ENCODE peak calls at places on chromosomes 4 and X, in eight cellular contexts. One of them, this sample, is unnamed.

GRCh38 chr4:8101213-8101781 is 57.3 kb downstream of the ABLIM2 start:
- DNase-seq in CD8-positive, alpha-beta T cell: no peak
- DNase-seq in thyroid gland: no peak
- DNase-seq in IMR-90: no peak
- DNase-seq in lung: peak; percentile 66
- DNase-seq in GM23338: no peak
- DNase-seq in activated CD8-positive, alpha-beta T cell treated with anti-CD3 and anti-CD28 coated beads for 36 hours: no peak
- DNase-seq in tibial nerve: peak; percentile 84
- DNase-seq in this sample: no peak

GRCh38 chrX:17590892-17591740 is 146.2 kb upstream of the SCML1 start:
- DNase-seq in GM23338: peak; percentile 68
- DNase-seq in activated CD8-positive, alpha-beta T cell treated with anti-CD3 and anti-CD28 coated beads for 36 hours: peak; percentile 56
- DNase-seq in IMR-90: peak; percentile 80
- DNase-seq in tibial nerve: peak; percentile 54
- DNase-seq in lung: peak; percentile 47
- DNase-seq in thyroid gland: peak; percentile 66
- DNase-seq in CD8-positive, alpha-beta T cell: peak; percentile 10
- DNase-seq in this sample: no peak

GRCh38 chrX:110081740-110082139 is 78.8 kb downstream of the TMEM164 start:
- DNase-seq in lung: no peak
- DNase-seq in CD8-positive, alpha-beta T cell: no peak
- DNase-seq in thyroid gland: no peak
- DNase-seq in tibial nerve: no peak
- DNase-seq in GM23338: no peak
- DNase-seq in activated CD8-positive, alpha-beta T cell treated with anti-CD3 and anti-CD28 coated beads for 36 hours: no peak
- DNase-seq in IMR-90: peak; percentile 28
- DNase-seq in this sample: no peak

GRCh38 chr4:40908702-40909362 is 159.1 kb downstream of the NSUN7 start:
- DNase-seq in CD8-positive, alpha-beta T cell: peak; percentile 56
- DNase-seq in lung: peak; percentile 78
- DNase-seq in IMR-90: peak; percentile 76
- DNase-seq in GM23338: peak; percentile 95
- DNase-seq in thyroid gland: peak; percentile 58
- DNase-seq in tibial nerve: peak; percentile 45
- DNase-seq in activated CD8-positive, alpha-beta T cell treated with anti-CD3 and anti-CD28 coated beads for 36 hours: peak; percentile 82
- DNase-seq in this sample: peak; percentile 59

GRCh38 chr4:125321709-125322362 is 7.1 kb downstream of the FAT4 start:
- DNase-seq in thyroid gland: no peak
- DNase-seq in lung: no peak
- DNase-seq in tibial nerve: no peak
- DNase-seq in GM23338: no peak
- DNase-seq in activated CD8-positive, alpha-beta T cell treated with anti-CD3 and anti-CD28 coated beads for 36 hours: no peak
- DNase-seq in CD8-positive, alpha-beta T cell: no peak
- DNase-seq in IMR-90: peak; percentile 61
- DNase-seq in this sample: no peak

GRCh38 chr4:48223633-48224295 is 45.9 kb downstream of the TEC start:
- DNase-seq in thyroid gland: no peak
- DNase-seq in IMR-90: peak; percentile 11
- DNase-seq in GM23338: no peak
- DNase-seq in activated CD8-positive, alpha-beta T cell treated with anti-CD3 and anti-CD28 coated beads for 36 hours: no peak
- DNase-seq in lung: no peak
- DNase-seq in tibial nerve: no peak
- DNase-seq in CD8-positive, alpha-beta T cell: no peak
- DNase-seq in this sample: no peak

GRCh38 chr4:53132117-53132889 is 233.6 kb downstream of the SCFD2 start:
- DNase-seq in CD8-positive, alpha-beta T cell: no peak
- DNase-seq in thyroid gland: no peak
- DNase-seq in activated CD8-positive, alpha-beta T cell treated with anti-CD3 and anti-CD28 coated beads for 36 hours: peak; percentile 48
- DNase-seq in tibial nerve: no peak
- DNase-seq in IMR-90: no peak
- DNase-seq in lung: no peak
- DNase-seq in GM23338: no peak
- DNase-seq in this sample: no peak

GRCh38 chrX:13180807-13181206 is 136.4 kb upstream of the FAM9C start:
- DNase-seq in tibial nerve: no peak
- DNase-seq in activated CD8-positive, alpha-beta T cell treated with anti-CD3 and anti-CD28 coated beads for 36 hours: no peak
- DNase-seq in lung: no peak
- DNase-seq in thyroid gland: no peak
- DNase-seq in GM23338: no peak
- DNase-seq in CD8-positive, alpha-beta T cell: no peak
- DNase-seq in IMR-90: peak; percentile 49
- DNase-seq in this sample: no peak

GRCh38 chr4:13888112-13888511 is 260.6 kb upstream of the BOD1L1 start:
- DNase-seq in IMR-90: peak; percentile 93
- DNase-seq in lung: no peak
- DNase-seq in GM23338: no peak
- DNase-seq in tibial nerve: no peak
- DNase-seq in CD8-positive, alpha-beta T cell: no peak
- DNase-seq in thyroid gland: no peak
- DNase-seq in activated CD8-positive, alpha-beta T cell treated with anti-CD3 and anti-CD28 coated beads for 36 hours: no peak
- DNase-seq in this sample: no peak

GRCh38 chrX:98357146-98357545 is 1473.4 kb downstream of the RPA4 start:
- DNase-seq in activated CD8-positive, alpha-beta T cell treated with anti-CD3 and anti-CD28 coated beads for 36 hours: no peak
- DNase-seq in thyroid gland: no peak
- DNase-seq in IMR-90: no peak
- DNase-seq in tibial nerve: no peak
- DNase-seq in lung: no peak
- DNase-seq in CD8-positive, alpha-beta T cell: no peak
- DNase-seq in GM23338: no peak
- DNase-seq in this sample: no peak

GRCh38 chr4:153553820-153554173 is 87.6 kb downstream of the TMEM131L start:
- DNase-seq in thyroid gland: no peak
- DNase-seq in GM23338: no peak
- DNase-seq in tibial nerve: no peak
- DNase-seq in activated CD8-positive, alpha-beta T cell treated with anti-CD3 and anti-CD28 coated beads for 36 hours: no peak
- DNase-seq in IMR-90: peak; percentile 19
- DNase-seq in CD8-positive, alpha-beta T cell: no peak
- DNase-seq in lung: no peak
- DNase-seq in this sample: no peak

GRCh38 chrX:85685843-85686242 is 306.4 kb upstream of the POF1B start:
- DNase-seq in activated CD8-positive, alpha-beta T cell treated with anti-CD3 and anti-CD28 coated beads for 36 hours: no peak
- DNase-seq in IMR-90: no peak
- DNase-seq in tibial nerve: no peak
- DNase-seq in CD8-positive, alpha-beta T cell: no peak
- DNase-seq in thyroid gland: no peak
- DNase-seq in lung: no peak
- DNase-seq in GM23338: no peak
- DNase-seq in this sample: no peak

GRCh38 chr4:184653650-184654049 is 4.1 kb downstream of the PRIMPOL start:
- DNase-seq in activated CD8-positive, alpha-beta T cell treated with anti-CD3 and anti-CD28 coated beads for 36 hours: no peak
- DNase-seq in tibial nerve: no peak
- DNase-seq in CD8-positive, alpha-beta T cell: no peak
- DNase-seq in GM23338: peak; percentile 45
- DNase-seq in thyroid gland: no peak
- DNase-seq in lung: no peak
- DNase-seq in IMR-90: peak; percentile 70
- DNase-seq in this sample: no peak

GRCh38 chr4:128727658-128728057 is 81.8 kb upstream of the JADE1 start:
- DNase-seq in tibial nerve: no peak
- DNase-seq in thyroid gland: no peak
- DNase-seq in lung: no peak
- DNase-seq in IMR-90: no peak
- DNase-seq in activated CD8-positive, alpha-beta T cell treated with anti-CD3 and anti-CD28 coated beads for 36 hours: no peak
- DNase-seq in GM23338: no peak
- DNase-seq in CD8-positive, alpha-beta T cell: no peak
- DNase-seq in this sample: no peak

GRCh38 chrX:19195243-19195610 is 73.0 kb upstream of the ADGRG2 start:
- DNase-seq in activated CD8-positive, alpha-beta T cell treated with anti-CD3 and anti-CD28 coated beads for 36 hours: no peak
- DNase-seq in GM23338: no peak
- DNase-seq in thyroid gland: peak; percentile 44
- DNase-seq in IMR-90: no peak
- DNase-seq in lung: no peak
- DNase-seq in CD8-positive, alpha-beta T cell: peak; percentile 11
- DNase-seq in tibial nerve: no peak
- DNase-seq in this sample: no peak
- TF ChIP-seq CTCF in activated CD8-positive, alpha-beta T cell treated with anti-CD3 and anti-CD28 coated beads for 36 hours: no peak
- TF ChIP-seq CTCF in GM23338: no peak
- TF ChIP-seq CTCF in thyroid gland: no peak
- TF ChIP-seq CTCF in IMR-90: no peak
- TF ChIP-seq CTCF in lung: no peak
- TF ChIP-seq CTCF in CD8-positive, alpha-beta T cell: no peak
- TF ChIP-seq CTCF in tibial nerve: no peak
- TF ChIP-seq CTCF in this sample: no peak

DNA sequence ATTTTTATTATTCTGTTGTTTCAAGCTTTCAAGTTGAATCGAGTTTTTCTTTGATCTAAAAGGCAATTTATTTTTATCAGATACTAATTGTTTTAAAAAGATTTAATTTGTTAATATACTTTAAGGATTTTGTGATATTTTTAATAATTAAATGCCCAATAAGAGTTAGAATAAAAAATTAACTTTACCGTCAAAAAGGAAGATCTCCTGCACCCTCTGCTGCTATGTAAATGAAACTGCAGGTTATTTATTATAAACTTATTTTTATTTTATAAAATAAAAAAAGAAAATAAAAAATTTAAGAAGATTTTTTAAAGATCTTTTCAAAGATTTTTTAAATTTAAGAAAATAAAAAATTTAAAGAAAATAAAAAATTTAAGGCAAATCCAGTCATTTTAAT is 166.1 kb downstream of the CCSER1 start:
- DNase-seq in IMR-90: peak; percentile 27
- DNase-seq in GM23338: peak; percentile 25
- DNase-seq in thyroid gland: no peak
- DNase-seq in tibial nerve: no peak
- DNase-seq in activated CD8-positive, alpha-beta T cell treated with anti-CD3 and anti-CD28 coated beads for 36 hours: no peak
- DNase-seq in CD8-positive, alpha-beta T cell: no peak
- DNase-seq in lung: no peak
- DNase-seq in this sample: no peak
- TF ChIP-seq CTCF in IMR-90: peak; percentile 44
- TF ChIP-seq CTCF in GM23338: peak; percentile 58
- TF ChIP-seq CTCF in thyroid gland: no peak
- TF ChIP-seq CTCF in tibial nerve: no peak
- TF ChIP-seq CTCF in activated CD8-positive, alpha-beta T cell treated with anti-CD3 and anti-CD28 coated beads for 36 hours: peak; percentile 30
- TF ChIP-seq CTCF in CD8-positive, alpha-beta T cell: no peak
- TF ChIP-seq CTCF in lung: no peak
- TF ChIP-seq CTCF in this sample: peak; percentile 16

GRCh38 chrX:82677281-82677680 is 830.8 kb upstream of the POU3F4 start:
- DNase-seq in thyroid gland: no peak
- DNase-seq in activated CD8-positive, alpha-beta T cell treated with anti-CD3 and anti-CD28 coated beads for 36 hours: no peak
- DNase-seq in GM23338: no peak
- DNase-seq in lung: no peak
- DNase-seq in IMR-90: no peak
- DNase-seq in CD8-positive, alpha-beta T cell: no peak
- DNase-seq in tibial nerve: no peak
- DNase-seq in this sample: no peak

GRCh38 chrX:82676386-82676785 is 831.7 kb upstream of the POU3F4 start:
- DNase-seq in lung: no peak
- DNase-seq in thyroid gland: no peak
- DNase-seq in tibial nerve: no peak
- DNase-seq in activated CD8-positive, alpha-beta T cell treated with anti-CD3 and anti-CD28 coated beads for 36 hours: no peak
- DNase-seq in CD8-positive, alpha-beta T cell: no peak
- DNase-seq in GM23338: peak; percentile 1
- DNase-seq in IMR-90: no peak
- DNase-seq in this sample: no peak
- TF ChIP-seq CTCF in lung: no peak
- TF ChIP-seq CTCF in thyroid gland: no peak
- TF ChIP-seq CTCF in tibial nerve: no peak
- TF ChIP-seq CTCF in activated CD8-positive, alpha-beta T cell treated with anti-CD3 and anti-CD28 coated beads for 36 hours: no peak
- TF ChIP-seq CTCF in CD8-positive, alpha-beta T cell: no peak
- TF ChIP-seq CTCF in GM23338: peak; percentile 25
- TF ChIP-seq CTCF in IMR-90: peak; percentile 27
- TF ChIP-seq CTCF in this sample: no peak

GRCh38 chr4:11424896-11425295 is 3.8 kb downstream of the HS3ST1 start:
- DNase-seq in thyroid gland: no peak
- DNase-seq in CD8-positive, alpha-beta T cell: no peak
- DNase-seq in lung: no peak
- DNase-seq in IMR-90: no peak
- DNase-seq in GM23338: no peak
- DNase-seq in activated CD8-positive, alpha-beta T cell treated with anti-CD3 and anti-CD28 coated beads for 36 hours: no peak
- DNase-seq in tibial nerve: no peak
- DNase-seq in this sample: no peak
- TF ChIP-seq CTCF in thyroid gland: no peak
- TF ChIP-seq CTCF in CD8-positive, alpha-beta T cell: no peak
- TF ChIP-seq CTCF in lung: no peak
- TF ChIP-seq CTCF in IMR-90: no peak
- TF ChIP-seq CTCF in GM23338: no peak
- TF ChIP-seq CTCF in activated CD8-positive, alpha-beta T cell treated with anti-CD3 and anti-CD28 coated beads for 36 hours: no peak
- TF ChIP-seq CTCF in tibial nerve: no peak
- TF ChIP-seq CTCF in this sample: no peak

GRCh38 chrX:70437921-70438665 is 6.5 kb upstream of the DLG3 start:
- DNase-seq in IMR-90: peak; percentile 14
- DNase-seq in lung: no peak
- DNase-seq in thyroid gland: no peak
- DNase-seq in CD8-positive, alpha-beta T cell: no peak
- DNase-seq in GM23338: no peak
- DNase-seq in activated CD8-positive, alpha-beta T cell treated with anti-CD3 and anti-CD28 coated beads for 36 hours: no peak
- DNase-seq in tibial nerve: no peak
- DNase-seq in this sample: no peak

GRCh38 chrX:70437011-70437410 is 7.6 kb upstream of the DLG3 start:
- DNase-seq in activated CD8-positive, alpha-beta T cell treated with anti-CD3 and anti-CD28 coated beads for 36 hours: no peak
- DNase-seq in tibial nerve: no peak
- DNase-seq in CD8-positive, alpha-beta T cell: no peak
- DNase-seq in GM23338: no peak
- DNase-seq in IMR-90: no peak
- DNase-seq in thyroid gland: no peak
- DNase-seq in lung: no peak
- DNase-seq in this sample: no peak

GRCh38 chrX:70434914-70435586 is 9.6 kb upstream of the DLG3 start:
- DNase-seq in thyroid gland: no peak
- DNase-seq in tibial nerve: no peak
- DNase-seq in activated CD8-positive, alpha-beta T cell treated with anti-CD3 and anti-CD28 coated beads for 36 hours: peak; percentile 43
- DNase-seq in IMR-90: peak; percentile 48
- DNase-seq in lung: no peak
- DNase-seq in CD8-positive, alpha-beta T cell: no peak
- DNase-seq in GM23338: peak; percentile 26
- DNase-seq in this sample: no peak

GRCh38 chrX:70434352-70434866 is 10.2 kb upstream of the DLG3 start:
- DNase-seq in lung: peak; percentile 86
- DNase-seq in tibial nerve: peak; percentile 77
- DNase-seq in GM23338: peak; percentile 90
- DNase-seq in thyroid gland: peak; percentile 87
- DNase-seq in IMR-90: peak; percentile 71
- DNase-seq in CD8-positive, alpha-beta T cell: peak; percentile 57
- DNase-seq in activated CD8-positive, alpha-beta T cell treated with anti-CD3 and anti-CD28 coated beads for 36 hours: peak; percentile 85
- DNase-seq in this sample: no peak

GRCh38 chrX:70436380-70436779 is 8.3 kb upstream of the DLG3 start:
- DNase-seq in tibial nerve: no peak
- DNase-seq in lung: no peak
- DNase-seq in thyroid gland: no peak
- DNase-seq in activated CD8-positive, alpha-beta T cell treated with anti-CD3 and anti-CD28 coated beads for 36 hours: peak; percentile 49
- DNase-seq in IMR-90: no peak
- DNase-seq in CD8-positive, alpha-beta T cell: no peak
- DNase-seq in GM23338: peak; percentile 80
- DNase-seq in this sample: no peak
- TF ChIP-seq CTCF in tibial nerve: no peak
- TF ChIP-seq CTCF in lung: no peak
- TF ChIP-seq CTCF in thyroid gland: no peak
- TF ChIP-seq CTCF in activated CD8-positive, alpha-beta T cell treated with anti-CD3 and anti-CD28 coated beads for 36 hours: no peak
- TF ChIP-seq CTCF in IMR-90: no peak
- TF ChIP-seq CTCF in CD8-positive, alpha-beta T cell: no peak
- TF ChIP-seq CTCF in GM23338: peak; percentile 56
- TF ChIP-seq CTCF in this sample: peak; percentile 29

GRCh38 chr4:123737156-123737555 is 340.6 kb downstream of the SPRY1 start:
- DNase-seq in IMR-90: no peak
- DNase-seq in lung: no peak
- DNase-seq in thyroid gland: no peak
- DNase-seq in CD8-positive, alpha-beta T cell: no peak
- DNase-seq in tibial nerve: no peak
- DNase-seq in activated CD8-positive, alpha-beta T cell treated with anti-CD3 and anti-CD28 coated beads for 36 hours: no peak
- DNase-seq in GM23338: no peak
- DNase-seq in this sample: no peak
- TF ChIP-seq CTCF in IMR-90: no peak
- TF ChIP-seq CTCF in lung: no peak
- TF ChIP-seq CTCF in thyroid gland: no peak
- TF ChIP-seq CTCF in CD8-positive, alpha-beta T cell: no peak
- TF ChIP-seq CTCF in tibial nerve: no peak
- TF ChIP-seq CTCF in activated CD8-positive, alpha-beta T cell treated with anti-CD3 and anti-CD28 coated beads for 36 hours: no peak
- TF ChIP-seq CTCF in GM23338: no peak
- TF ChIP-seq CTCF in this sample: no peak

GRCh38 chr4:663438-664428 is 10.3 kb downstream of the ATP5ME start:
- DNase-seq in thyroid gland: peak; percentile 83
- DNase-seq in GM23338: peak; percentile 84
- DNase-seq in activated CD8-positive, alpha-beta T cell treated with anti-CD3 and anti-CD28 coated beads for 36 hours: peak; percentile 89
- DNase-seq in lung: peak; percentile 65
- DNase-seq in CD8-positive, alpha-beta T cell: peak; percentile 80
- DNase-seq in tibial nerve: no peak
- DNase-seq in IMR-90: no peak
- DNase-seq in this sample: no peak
- TF ChIP-seq CTCF in thyroid gland: no peak
- TF ChIP-seq CTCF in GM23338: no peak
- TF ChIP-seq CTCF in activated CD8-positive, alpha-beta T cell treated with anti-CD3 and anti-CD28 coated beads for 36 hours: no peak
- TF ChIP-seq CTCF in lung: no peak
- TF ChIP-seq CTCF in CD8-positive, alpha-beta T cell: no peak
- TF ChIP-seq CTCF in tibial nerve: no peak
- TF ChIP-seq CTCF in IMR-90: no peak
- TF ChIP-seq CTCF in this sample: peak; percentile 7